ENCODE peak calls at places on chromosome 10, in seven cellular contexts. V is psoas muscle; F is brain microvascular endothelial cell; A is AG10803; T is kidney glomerular epithelial cell; B is T-helper 1 cell; Q is stimulated activated CD4-positive, alpha-beta T cell treated with anti-CD3 and anti-CD28 coated beads, Interleukin-12 subunit alpha, Interleukin-12 subunit beta, amount 100 ng/mL, for 4 hours. S is an unnamed sample.

GRCh38 chr10:124647421-124648130 is 96.6 kb downstream of the FAM53B start:
- DNase-seq in F (peak), A (peak), T (no peak), V (peak), Q (peak), B (peak), S (no peak)

GRCh38 chr10:61779950-61780659 is 117.4 kb downstream of the CABCOCO1 start:
- DNase-seq in A (peak), B (no peak), Q (no peak), T (peak), F (peak), V (peak), S (peak)

GRCh38 chr10:63267414-63268138 is 134.4 kb downstream of the NRBF2 start:
- DNase-seq in T (peak), Q (no peak), B (no peak), V (no peak), F (peak), A (peak), S (no peak)

GRCh38 chr10:15363031-15363430 is 8.1 kb downstream of the FAM171A1 start:
- DNase-seq in T (peak), A (peak), V (no peak), Q (no peak), B (no peak), F (peak), S (peak)

GRCh38 chr10:119772347-119772746 is 46.5 kb downstream of the INPP5F start:
- DNase-seq in Q (no peak), T (no peak), V (no peak), F (no peak), B (no peak), A (no peak), S (no peak)

GRCh38 chr10:130721971-130722370 is 585.8 kb downstream of the GLRX3 start:
- DNase-seq in T (no peak), B (no peak), Q (no peak), V (no peak), A (no peak), F (no peak), S (no peak)

GRCh38 chr10:63866075-63866746 is 345.0 kb downstream of the REEP3 start:
- DNase-seq in Q (peak), B (peak), F (peak), T (peak), A (peak), V (no peak), S (no peak)

GRCh38 chr10:101229275-101230184 is at the start of gene LBX1:
- DNase-seq in T (no peak), B (no peak), F (no peak), V (no peak), Q (no peak), A (no peak), S (no peak)

GRCh38 chr10:114850126-114850525 is 28.5 kb downstream of the FHIP2A start:
- DNase-seq in Q (no peak), A (no peak), F (no peak), B (no peak), V (no peak), T (no peak), S (no peak)

GRCh38 chr10:13079776-13080050 is 20.2 kb upstream of the OPTN start:
- DNase-seq in F (no peak), V (no peak), A (no peak), B (no peak), Q (no peak), T (no peak), S (no peak)

GRCh38 chr10:121812031-121812430 is 115.8 kb downstream of the ATE1 start:
- DNase-seq in Q (no peak), B (no peak), A (no peak), V (no peak), T (no peak), F (no peak), S (no peak)

GRCh38 chr10:119253433-119254174 is 46.2 kb downstream of the GRK5 start:
- DNase-seq in T (peak), Q (peak), V (peak), B (no peak), A (peak), F (peak), S (peak)

GRCh38 chr10:5413012-5413938 is 918 bp downstream of the NET1 start:
- DNase-seq in V (no peak), F (peak), B (no peak), Q (no peak), T (peak), A (peak), S (no peak)

GRCh38 chr10:132458595-132459251 is 61.7 kb downstream of the PWWP2B start:
- DNase-seq in B (peak), Q (peak), F (no peak), V (peak), A (peak), T (no peak), S (no peak)

GRCh38 chr10:6151087-6151977 is 51.4 kb upstream of the PFKFB3 start:
- DNase-seq in F (peak), Q (no peak), A (peak), V (peak), B (no peak), T (peak), S (no peak)

GRCh38 chr10:10869592-10869991 is 148.1 kb upstream of the CELF2 start:
- DNase-seq in Q (no peak), F (peak), A (no peak), V (no peak), T (no peak), B (no peak), S (no peak)

GRCh38 chr10:36621346-36621745 is 504.1 kb upstream of the ANKRD30A start:
- DNase-seq in Q (no peak), B (no peak), F (peak), T (peak), A (no peak), V (no peak), S (peak)

GRCh38 chr10:123786306-123786705 is 105.3 kb downstream of the CPXM2 start:
- DNase-seq in F (no peak), B (no peak), V (no peak), Q (no peak), T (no peak), A (no peak), S (no peak)

GRCh38 chr10:5446390-5446926 is 34.1 kb downstream of the NET1 start:
- DNase-seq in F (peak), Q (peak), T (peak), A (peak), B (peak), V (peak), S (no peak)

GRCh38 chr10:116888380-116889055 is 39.2 kb downstream of the ENO4 start:
- DNase-seq in A (peak), F (peak), T (peak), V (peak), B (no peak), Q (no peak), S (peak)

GRCh38 chr10:94251098-94251497 is 111.6 kb downstream of the NOC3L start:
- DNase-seq in A (peak), Q (no peak), V (no peak), B (no peak), F (no peak), T (no peak), S (no peak)

GRCh38 chr10:49382226-49382625 is 13.7 kb downstream of the DRGX start:
- DNase-seq in V (no peak), B (no peak), F (no peak), A (no peak), T (no peak), Q (no peak), S (no peak)

GRCh38 chr10:116765549-116766162 is 23.3 kb upstream of the HSPA12A start:
- DNase-seq in B (peak), A (no peak), T (peak), V (no peak), F (no peak), Q (peak), S (peak)

GRCh38 chr10:14653271-14654161 is 121.2 kb downstream of the FAM107B start:
- DNase-seq in F (peak), Q (no peak), A (peak), V (no peak), T (peak), B (no peak), S (peak)

GRCh38 chr10:103736763-103737162 is 118.6 kb downstream of the SH3PXD2A start:
- DNase-seq in Q (no peak), F (peak), T (no peak), V (no peak), A (no peak), B (no peak), S (no peak)

GRCh38 chr10:23373156-23373555 is 28.6 kb upstream of the C10orf67 start:
- DNase-seq in V (no peak), F (no peak), A (no peak), T (no peak), B (no peak), Q (no peak), S (no peak)

GRCh38 chr10:64316416-64316815 is 795.2 kb downstream of the REEP3 start:
- DNase-seq in V (no peak), Q (no peak), A (no peak), F (no peak), T (no peak), B (no peak), S (no peak)

GRCh38 chr10:63631971-63632370 is 110.8 kb downstream of the REEP3 start:
- DNase-seq in F (no peak), B (no peak), A (peak), V (no peak), Q (no peak), T (no peak), S (no peak)

GRCh38 chr10:8431511-8431910 is 377.0 kb downstream of the GATA3 start:
- DNase-seq in A (no peak), T (no peak), F (no peak), Q (no peak), V (no peak), B (no peak), S (no peak)

GRCh38 chr10:113619401-113619800 is 44.4 kb downstream of the NRAP start:
- DNase-seq in V (no peak), T (no peak), Q (no peak), B (no peak), F (no peak), A (no peak), S (no peak)

GRCh38 chr10:108582387-108582786 is 1340.9 kb downstream of the XPNPEP1 start:
- DNase-seq in V (no peak), A (peak), Q (no peak), T (no peak), B (no peak), F (peak), S (no peak)

GRCh38 chr10:92595505-92595904 is 2.6 kb downstream of the KIF11 start:
- DNase-seq in B (no peak), Q (no peak), V (no peak), T (no peak), F (no peak), A (no peak), S (no peak)

GRCh38 chr10:79344502-79345195 is 2.6 kb upstream of the PPIF start:
- DNase-seq in A (no peak), F (no peak), Q (no peak), T (no peak), B (no peak), V (no peak), S (no peak)

GRCh38 chr10:110748970-110749369 is 104.8 kb downstream of the RBM20 start:
- DNase-seq in B (no peak), F (no peak), V (no peak), A (no peak), Q (no peak), T (no peak), S (no peak)

GRCh38 chr10:86075512-86075911 is 291.1 kb downstream of the GRID1 start:
- DNase-seq in A (no peak), F (no peak), T (no peak), V (no peak), Q (no peak), B (no peak), S (no peak)

GRCh38 chr10:78255796-78256638 is 222.4 kb downstream of the RPS24 start:
- DNase-seq in B (no peak), F (peak), Q (no peak), A (peak), T (peak), V (peak), S (peak)